ENCODE peak calls at places on chromosomes 12 and 14, in six cellular contexts. L is aorta; D is CD8-positive, alpha-beta memory T cell; J is hepatocyte; Q is IMR-90; W is cardiac fibroblast. Z is an unnamed sample.
A peak's percentile ranks its signal among the peaks of the same experiment; 100 is the strongest.

GRCh38 chr12:124904306-124905098 is 9.9 kb downstream of the UBC start:
- DNase-seq in J (peak; percentile 88), W (peak; percentile 91), L (peak; percentile 95), D (no peak), Q (peak; percentile 94), Z (no peak)

GRCh38 chr12:60337865-60338549 is 742.2 kb downstream of the SLC16A7 start:
- DNase-seq in L (no peak), W (no peak), J (no peak), Q (no peak), D (no peak), Z (no peak)

GRCh38 chr14:101862177-101862576 is 100.7 kb downstream of the PPP2R5C start:
- DNase-seq in D (no peak), Q (peak; percentile 64), L (peak; percentile 32), J (no peak), W (peak; percentile 37), Z (no peak)

GRCh38 chr12:68455676-68456345 is 123.6 kb upstream of the MDM1 start:
- DNase-seq in L (no peak), J (no peak), Q (peak; percentile 12), W (peak; percentile 29), D (no peak), Z (no peak)

GRCh38 chr12:123388948-123389559 is 5.1 kb downstream of the KMT5A start:
- DNase-seq in D (no peak), W (no peak), Q (no peak), J (no peak), L (no peak), Z (no peak)

GRCh38 chr12:30753233-30753632 is 1.5 kb downstream of the CAPRIN2 start:
- DNase-seq in L (no peak), J (peak; percentile 33), Q (peak; percentile 39), W (peak; percentile 63), D (peak; percentile 20), Z (peak; percentile 13)

GRCh38 chr14:83828406-83828805 is 1701.5 kb upstream of the FLRT2 start:
- DNase-seq in W (no peak), J (no peak), L (no peak), Q (peak; percentile 55), D (no peak), Z (no peak)

GRCh38 chr14:54772451-54772881 is 130.2 kb downstream of the GCH1 start:
- DNase-seq in Q (peak; percentile 59), D (no peak), W (peak; percentile 57), L (no peak), J (no peak), Z (no peak)

GRCh38 chr12:66633676-66634075 is 45.2 kb downstream of the GRIP1 start:
- DNase-seq in Q (no peak), J (no peak), D (no peak), W (peak; percentile 37), L (no peak), Z (no peak)

GRCh38 chr12:77685112-77685511 is 145.6 kb upstream of the NAV3 start:
- DNase-seq in D (no peak), Q (peak; percentile 80), L (peak; percentile 42), J (peak; percentile 84), W (peak; percentile 85), Z (peak; percentile 8)

DNA sequence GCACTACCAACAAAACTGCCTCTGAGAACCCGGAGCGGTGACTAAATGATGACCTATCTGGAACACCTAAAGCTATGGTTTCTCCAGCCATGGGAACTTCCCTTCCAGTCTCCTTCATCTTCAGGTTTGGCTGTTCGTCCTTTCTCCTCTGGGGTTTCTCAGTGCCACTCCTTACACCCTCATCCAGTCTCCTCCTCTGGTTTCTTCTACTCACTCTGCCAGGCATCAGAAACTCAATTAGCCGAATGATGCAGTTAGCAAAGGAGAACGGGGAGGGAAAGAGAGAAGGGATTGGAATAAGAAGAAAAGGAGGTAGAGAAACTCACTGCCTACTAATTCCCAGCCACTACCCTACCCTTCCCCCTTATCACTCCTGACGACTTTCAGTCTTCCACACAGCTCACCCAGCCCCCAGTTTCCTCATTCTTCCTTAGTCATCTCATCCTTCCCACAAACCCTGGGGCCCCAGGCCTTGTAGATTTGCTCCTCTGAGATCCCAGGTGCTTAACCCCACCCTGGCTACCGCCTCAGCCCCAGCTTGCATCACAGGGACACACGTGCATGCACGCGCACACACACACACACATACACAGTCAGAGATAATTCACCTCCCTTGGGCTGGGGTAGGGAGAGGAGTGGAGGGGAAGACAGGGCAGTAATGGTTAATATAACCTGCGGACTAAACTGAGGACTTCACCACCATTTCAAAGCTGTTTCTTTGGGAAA is 13.0 kb downstream of the FGD6 start:
- DNase-seq in D (no peak), L (peak; percentile 58), J (peak; percentile 94), W (peak; percentile 92), Q (peak; percentile 95), Z (peak; percentile 45)
- H3K4me3 ChIP-seq in D (no peak overlapping the region), L (no peak overlapping the region), J (no peak overlapping the region), W (no peak overlapping the region), Q (no peak overlapping the region), Z (peak overlapping the region; percentile 12)

GRCh38 chr12:6205761-6206160 is 5.6 kb downstream of the CD9 start:
- DNase-seq in J (no peak), L (no peak), W (no peak), Q (no peak), D (no peak), Z (no peak)
- H3K4me3 ChIP-seq in J (no peak overlapping the region), L (no peak overlapping the region), W (no peak overlapping the region), Q (no peak overlapping the region), D (no peak overlapping the region), Z (no peak overlapping the region)

GRCh38 chr14:33800735-33801163 is 150.1 kb downstream of the EGLN3 start:
- DNase-seq in D (no peak), Q (no peak), W (no peak), L (no peak), J (no peak), Z (no peak)

GRCh38 chr14:33796356-33796755 is 154.5 kb downstream of the EGLN3 start:
- DNase-seq in W (peak; percentile 46), Q (no peak), J (no peak), D (no peak), L (no peak), Z (no peak)

GRCh38 chr14:33802737-33803136 is 148.1 kb downstream of the EGLN3 start:
- DNase-seq in L (no peak), J (no peak), Q (no peak), D (no peak), W (no peak), Z (no peak)

GRCh38 chr14:33794791-33795300 is 156.0 kb downstream of the EGLN3 start:
- DNase-seq in D (no peak), W (no peak), Q (no peak), L (no peak), J (no peak), Z (no peak)

GRCh38 chr14:33799705-33800269 is 151.1 kb downstream of the EGLN3 start:
- DNase-seq in L (peak; percentile 49), J (no peak), Q (no peak), W (peak; percentile 40), D (no peak), Z (no peak)
- H3K4me3 ChIP-seq in L (no peak overlapping the region), J (no peak overlapping the region), Q (no peak overlapping the region), W (peak overlapping the region; percentile 8), D (no peak overlapping the region), Z (no peak overlapping the region)

GRCh38 chr12:53997324-53998173 is 2.4 kb upstream of the HOXC9 start:
- DNase-seq in J (no peak), D (no peak), Q (no peak), L (no peak), W (no peak), Z (no peak)

GRCh38 chr12:53995311-53996187 is 4.4 kb upstream of the HOXC9 start:
- DNase-seq in Q (no peak), D (no peak), L (no peak), J (peak; percentile 71), W (no peak), Z (no peak)

GRCh38 chr12:53996886-53997217 is 3.1 kb upstream of the HOXC9 start:
- DNase-seq in Q (no peak), D (no peak), L (no peak), W (no peak), J (no peak), Z (no peak)

GRCh38 chr12:53994691-53995310 is 5.2 kb upstream of the HOXC9 start:
- DNase-seq in J (no peak), D (no peak), Q (no peak), L (no peak), W (no peak), Z (no peak)

GRCh38 chr12:53996188-53996885 is 3.6 kb upstream of the HOXC9 start:
- DNase-seq in D (no peak), Q (no peak), J (no peak), W (no peak), L (no peak), Z (no peak)
- H3K4me3 ChIP-seq in D (peak overlapping the region; percentile 67), Q (no peak overlapping the region), J (no peak overlapping the region), W (peak overlapping the region; percentile 26), L (no peak overlapping the region), Z (peak overlapping the region; percentile 58)

DNA sequence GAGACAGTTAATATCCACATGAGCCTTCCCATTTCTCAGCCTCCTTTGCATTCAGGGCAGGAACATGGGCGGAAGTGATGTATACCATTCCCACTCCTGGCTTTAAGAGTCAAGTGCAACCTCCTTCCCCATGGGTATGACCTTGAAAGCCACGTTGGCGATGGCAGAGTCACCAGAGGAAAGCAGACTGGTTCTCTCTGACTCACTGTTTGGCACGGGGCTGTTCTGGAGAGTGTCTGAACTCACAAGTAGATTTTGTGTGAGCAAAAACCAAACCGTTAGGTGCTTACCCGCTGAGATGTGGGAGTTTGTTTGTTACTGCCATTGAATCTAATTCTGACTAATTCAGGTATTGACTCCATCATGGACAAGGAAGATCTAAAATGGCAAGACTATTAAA is 36.7 kb upstream of the PZP start:
- DNase-seq in D (no peak), L (no peak), J (no peak), W (no peak), Q (no peak), Z (peak; percentile 26)
- H3K4me3 ChIP-seq in D (no peak overlapping the region), L (no peak overlapping the region), J (no peak overlapping the region), W (no peak overlapping the region), Q (no peak overlapping the region), Z (no peak overlapping the region)

GRCh38 chr12:27460471-27460978 is 14.0 kb downstream of the SMCO2 start:
- DNase-seq in D (no peak), W (peak; percentile 81), J (no peak), Q (peak; percentile 38), L (no peak), Z (no peak)
- H3K4me3 ChIP-seq in D (no peak overlapping the region), W (no peak overlapping the region), J (no peak overlapping the region), Q (no peak overlapping the region), L (no peak overlapping the region), Z (no peak overlapping the region)

DNA sequence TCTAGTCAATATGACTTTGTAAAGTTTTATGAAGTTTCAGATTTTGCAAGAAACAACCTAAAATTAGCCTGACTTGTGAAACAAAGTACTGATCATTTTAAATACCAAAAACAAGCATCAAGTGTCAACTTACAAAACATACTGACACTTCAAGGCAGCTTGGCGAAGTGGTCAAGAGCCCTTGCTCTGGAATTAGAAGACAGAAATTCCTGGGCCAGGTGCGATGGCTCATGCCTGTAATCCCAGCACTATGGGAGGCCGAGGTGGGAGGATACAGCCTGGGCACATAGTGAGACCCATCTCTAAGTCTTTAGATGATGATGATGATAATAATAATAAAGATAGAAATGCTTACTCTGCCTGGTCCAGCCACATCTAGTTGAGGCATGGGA is 45.4 kb upstream of the NR2C1 start:
- DNase-seq in L (no peak), Q (peak; percentile 24), W (no peak), D (no peak), J (no peak), Z (no peak)
- H3K4me3 ChIP-seq in L (no peak overlapping the region), Q (no peak overlapping the region), W (no peak overlapping the region), D (no peak overlapping the region), J (no peak overlapping the region), Z (no peak overlapping the region)

GRCh38 chr14:51554953-51555352 is 96.8 kb upstream of the FRMD6 start:
- DNase-seq in W (peak; percentile 34), L (no peak), J (no peak), Q (peak; percentile 72), D (no peak), Z (no peak)
- H3K4me3 ChIP-seq in W (no peak overlapping the region), L (no peak overlapping the region), J (no peak overlapping the region), Q (peak overlapping the region; percentile 19), D (no peak overlapping the region), Z (no peak overlapping the region)

Z was measured in GM06990.